ENCODE peak calls at places on chromosomes 11 and 22, in four cellular contexts. Y, S, W and K are unnamed samples.

GRCh38 chr11:2741006-2741376 is 41.2 kb upstream of the KCNQ1OT1 start:
- DNase-seq in S (no peak), W (no peak), Y (no peak), K (no peak)

GRCh38 chr11:124633355-124633754 is 10.7 kb downstream of the TBRG1 start:
- DNase-seq in S (peak), W (no peak), Y (no peak), K (no peak)

GRCh38 chr11:60100511-60100910 is 12.0 kb downstream of the MS4A2 start:
- DNase-seq in S (no peak), W (no peak), Y (no peak), K (no peak)

GRCh38 chr22:26579331-26579886 is 10.5 kb downstream of the TPST2 start:
- DNase-seq in Y (peak), W (no peak), S (no peak), K (peak)

GRCh38 chr11:35005156-35005780 is 88.8 kb downstream of the PDHX start:
- DNase-seq in W (no peak), Y (no peak), S (no peak), K (no peak)

GRCh38 chr11:75350122-75350742 is 1.2 kb downstream of the ARRB1 start:
- DNase-seq in W (no peak), Y (no peak), S (no peak), K (no peak)

GRCh38 chr11:129766858-129767604 is 48.6 kb upstream of the TMEM45B start:
- DNase-seq in Y (peak), S (peak), W (no peak), K (no peak)

GRCh38 chr11:14499178-14499559 is 442 bp downstream of the COPB1 start:
- DNase-seq in S (peak), Y (peak), W (no peak), K (no peak)

GRCh38 chr11:59207988-59208432 is 4.7 kb downstream of the MPEG1 start:
- DNase-seq in Y (peak), S (peak), W (no peak), K (peak)

GRCh38 chr11:125165111-125165663 is 636 bp downstream of the PKNOX2 start:
- DNase-seq in W (no peak), Y (no peak), S (peak), K (peak)

GRCh38 chr11:4826425-4826824 is 5.3 kb downstream of the OR51F2 start:
- DNase-seq in Y (no peak), W (no peak), S (no peak), K (no peak)

GRCh38 chr22:46349238-46349637 is 13.7 kb downstream of the TRMU start:
- DNase-seq in W (no peak), S (no peak), Y (no peak), K (no peak)

GRCh38 chr11:1860108-1860507 is 7.2 kb downstream of the LSP1 start:
- DNase-seq in Y (no peak), S (no peak), W (no peak), K (no peak)

GRCh38 chr11:83024270-83024854 is 47.3 kb downstream of the RAB30 start:
- DNase-seq in W (no peak), Y (no peak), S (no peak), K (no peak)

GRCh38 chr11:63480039-63480438 is 10.9 kb downstream of the PLAAT5 start:
- DNase-seq in Y (no peak), S (no peak), W (no peak), K (no peak)

GRCh38 chr22:36213596-36213995 is 12.0 kb upstream of the APOL4 start:
- DNase-seq in S (no peak), Y (no peak), W (no peak), K (no peak)

GRCh38 chr22:47192651-47193437 is 430.4 kb downstream of the TBC1D22A start:
- DNase-seq in W (no peak), S (no peak), Y (peak), K (no peak)

GRCh38 chr11:121367434-121367833 is 74.9 kb downstream of the SC5D start:
- DNase-seq in Y (peak), W (peak), S (peak), K (peak)

GRCh38 chr11:134609361-134610115 is 197.5 kb upstream of the B3GAT1 start:
- DNase-seq in S (no peak), W (no peak), Y (no peak), K (no peak)

GRCh38 chr22:45127866-45128265 is 35.9 kb upstream of the NUP50 start:
- DNase-seq in S (peak), W (no peak), Y (no peak), K (no peak)

GRCh38 chr11:60871378-60872061 is 4.2 kb downstream of the ZP1 start:
- DNase-seq in Y (no peak), S (peak), W (no peak), K (no peak)

GRCh38 chr11:67105964-67106363 is 13.1 kb upstream of the KDM2A start:
- DNase-seq in S (no peak), W (no peak), Y (peak), K (no peak)

GRCh38 chr22:28832731-28833130 is 32.4 kb upstream of the XBP1 start:
- DNase-seq in S (no peak), Y (no peak), W (no peak), K (no peak)

GRCh38 chr22:44410396-44411056 is 87.5 kb downstream of the RTL6 start:
- DNase-seq in Y (no peak), W (peak), S (no peak), K (no peak)

GRCh38 chr22:46237453-46238158 is 12.5 kb downstream of the CDPF1 start:
- DNase-seq in Y (no peak), S (no peak), W (no peak), K (no peak)

GRCh38 chr11:657691-658126 is 20.6 kb downstream of the DRD4 start:
- DNase-seq in W (no peak), Y (no peak), S (no peak), K (no peak)